ENCODE peak calls at places on chromosomes 13 and 19, in five cellular contexts. J is CD8-positive, alpha-beta T cell; X is stromal cell of bone marrow; M is NCI-H774; H is cardiac muscle cell. W is an unnamed sample.

GRCh38 chr13:66943530-66943929 is 286.6 kb downstream of the PCDH9 start:
- DNase-seq in J (no peak), X (no peak), M (no peak), H (no peak), W (no peak)

GRCh38 chr19:5046339-5047039 is 77.6 kb downstream of the KDM4B start:
- DNase-seq in J (no peak), X (peak), M (peak), H (no peak), W (no peak)

GRCh38 chr13:95492044-95492801 is 60.3 kb upstream of the CLDN10 start:
- DNase-seq in J (no peak), X (no peak), M (no peak), H (no peak), W (no peak)

GRCh38 chr13:48653074-48654054 is at the start of gene CYSLTR2:
- DNase-seq in J (no peak), X (peak), M (no peak), H (peak), W (no peak)

GRCh38 chr13:40814803-40815202 is 25.4 kb downstream of the SLC25A15 start:
- DNase-seq in J (no peak), X (no peak), M (no peak), H (no peak), W (no peak)

GRCh38 chr19:51163257-51163656 is 21.2 kb downstream of the SIGLEC7 start:
- DNase-seq in J (no peak), X (no peak), M (no peak), H (no peak), W (no peak)

GRCh38 chr19:40974633-40975037 is 16.4 kb upstream of the CYP2B6 start:
- DNase-seq in J (peak), X (peak), M (peak), H (peak), W (peak)

GRCh38 chr19:42295831-42296525 is 6.0 kb upstream of the PRR19 start:
- DNase-seq in J (peak), X (no peak), M (peak), H (peak), W (peak)

GRCh38 chr13:33717775-33718174 is 100.2 kb upstream of the RFC3 start:
- DNase-seq in J (no peak), X (no peak), M (no peak), H (no peak), W (no peak)

GRCh38 chr13:55583953-55584593 is 1556.6 kb upstream of the PRR20A start:
- DNase-seq in J (no peak), X (no peak), M (no peak), H (no peak), W (no peak)

GRCh38 chr13:43629691-43630480 is 156.9 kb downstream of the ENOX1 start:
- DNase-seq in J (no peak), X (no peak), M (no peak), H (no peak), W (no peak)

GRCh38 chr19:13487985-13488384 is 18.3 kb downstream of the CACNA1A start:
- DNase-seq in J (no peak), X (no peak), M (no peak), H (no peak), W (no peak)

GRCh38 chr19:5703819-5704818 is 14.0 kb downstream of the RPL36 start:
- DNase-seq in J (no peak), X (no peak), M (no peak), H (no peak), W (no peak)

GRCh38 chr19:17889609-17890214 is 18.0 kb downstream of the SLC5A5 start:
- DNase-seq in J (no peak), X (peak), M (no peak), H (peak), W (no peak)

GRCh38 chr13:48954086-48954485 is 21.6 kb upstream of the FNDC3A start:
- DNase-seq in J (no peak), X (no peak), M (no peak), H (no peak), W (no peak)

GRCh38 chr19:43984687-43985000 is 656 bp downstream of the ZNF155 start:
- DNase-seq in J (no peak), X (no peak), M (no peak), H (no peak), W (peak)

GRCh38 chr13:95298971-95299627 is 2.2 kb downstream of the ABCC4 start:
- DNase-seq in J (no peak), X (no peak), M (no peak), H (no peak), W (no peak)

GRCh38 chr13:23670793-23671192 is 100.6 kb downstream of the TNFRSF19 start:
- DNase-seq in J (no peak), X (no peak), M (no peak), H (no peak), W (no peak)

GRCh38 chr19:17205237-17206140 is 9.7 kb upstream of the USE1 start:
- DNase-seq in J (peak), X (no peak), M (no peak), H (peak), W (peak)

GRCh38 chr13:114109646-114110045 is 22.8 kb downstream of the RASA3 start:
- DNase-seq in J (no peak), X (no peak), M (no peak), H (no peak), W (no peak)

GRCh38 chr19:38707512-38708114 is 36.7 kb downstream of the CAPN12 start:
- DNase-seq in J (no peak), X (no peak), M (no peak), H (no peak), W (peak)

W was measured in left ventricle myocardium inferior.